ENCODE peak calls at places on chromosomes 1 and 21, in nine cellular contexts. K is body of pancreas, M is tibial nerve, B is tibial artery, Z is IMR-90, N is left ventricle myocardium inferior, V is coronary artery, G is pancreas, E is A549. T is an unnamed sample.

GRCh38 chr1:241518447-241519307 is 878 bp downstream of the FH start:
- DNase-seq in M (no peak), B (no peak), V (peak), N (no peak), K (peak), E (no peak), G (no peak), Z (peak), T (peak)

GRCh38 chr1:16430598-16430997 is 6.6 kb downstream of the SPATA21 start:
- DNase-seq in V (no peak), K (no peak), N (no peak), G (no peak), Z (no peak), B (no peak), E (peak), M (no peak), T (peak)

GRCh38 chr1:182761396-182762395 is 27.9 kb upstream of the NPL start:
- DNase-seq in G (no peak), M (no peak), Z (peak), K (no peak), V (no peak), E (no peak), B (no peak), N (no peak), T (no peak)

GRCh38 chr1:1374068-1374860 is 743 bp downstream of the AURKAIP1 start:
- DNase-seq in V (no peak), M (no peak), Z (no peak), B (no peak), E (no peak), G (peak), K (no peak), N (no peak), T (no peak)

GRCh38 chr1:109565241-109565640 is 16.8 kb downstream of the GNAI3 start:
- DNase-seq in Z (no peak), N (no peak), B (no peak), V (no peak), G (no peak), K (no peak), E (no peak), M (no peak), T (no peak)

GRCh38 chr1:8752921-8753713 is 64.3 kb downstream of the RERE start:
- DNase-seq in Z (no peak), B (no peak), M (no peak), N (no peak), V (no peak), G (no peak), K (no peak), E (no peak), T (no peak)

GRCh38 chr1:60765204-60765603 is 317.2 kb upstream of the NFIA start:
- DNase-seq in V (no peak), K (peak), B (no peak), M (no peak), G (no peak), E (no peak), N (no peak), Z (no peak), T (peak)

GRCh38 chr1:19979494-19979977 is at the start of gene PLA2G2A:
- DNase-seq in N (no peak), V (no peak), E (no peak), K (no peak), B (peak), Z (no peak), M (peak), G (no peak), T (no peak)

GRCh38 chr21:30337644-30338170 is at the start of gene KRTAP27-1:
- DNase-seq in V (no peak), K (no peak), Z (no peak), E (no peak), B (no peak), M (no peak), N (no peak), G (no peak), T (no peak)

GRCh38 chr1:7299994-7300393 is 471.1 kb upstream of the VAMP3 start:
- DNase-seq in N (no peak), B (no peak), V (no peak), G (no peak), K (no peak), Z (peak), E (peak), M (no peak), T (peak)

GRCh38 chr1:106344494-106344893 is 712.0 kb upstream of the PRMT6 start:
- DNase-seq in E (no peak), Z (no peak), V (no peak), N (no peak), M (no peak), K (no peak), B (no peak), G (no peak), T (no peak)

GRCh38 chr1:20124451-20125057 is 5.2 kb upstream of the PLA2G2D start:
- DNase-seq in Z (peak), E (peak), M (peak), G (no peak), B (no peak), N (no peak), V (peak), K (peak), T (peak)

GRCh38 chr1:74771913-74772515 is 39.1 kb downstream of the TYW3 start:
- DNase-seq in B (no peak), N (no peak), K (no peak), V (no peak), G (no peak), M (peak), Z (peak), E (peak), T (peak)

GRCh38 chr1:17561252-17561558 is 21.7 kb downstream of the ARHGEF10L start:
- DNase-seq in B (peak), Z (no peak), E (no peak), G (no peak), M (no peak), N (no peak), K (peak), V (peak), T (no peak)

GRCh38 chr1:183180213-183180612 is 5.9 kb upstream of the LAMC2 start:
- DNase-seq in V (peak), N (no peak), K (peak), Z (peak), M (peak), E (peak), G (no peak), B (peak), T (peak)

GRCh38 chr1:206544562-206545257 is 37.4 kb downstream of the RASSF5 start:
- DNase-seq in N (peak), B (peak), E (peak), M (peak), Z (peak), V (no peak), K (peak), G (peak), T (peak)

GRCh38 chr1:46488343-46489168 is 1.1 kb upstream of the DMBX1 start:
- DNase-seq in B (no peak), K (no peak), V (no peak), N (no peak), E (no peak), M (no peak), Z (peak), G (no peak), T (peak)

GRCh38 chr1:180854456-180854855 is 58.2 kb upstream of the KIAA1614 start:
- DNase-seq in V (no peak), N (no peak), G (no peak), B (no peak), Z (no peak), E (no peak), K (no peak), M (no peak), T (peak)

GRCh38 chr1:203103201-203103600 is 17.4 kb upstream of the MYOG start:
- DNase-seq in G (no peak), B (no peak), V (no peak), Z (no peak), M (no peak), K (no peak), N (no peak), E (no peak), T (no peak)

GRCh38 chr1:212674872-212675271 is 24.8 kb downstream of the BATF3 start:
- DNase-seq in G (no peak), N (no peak), E (no peak), K (no peak), V (no peak), B (no peak), M (no peak), Z (no peak), T (no peak)

GRCh38 chr1:209355415-209355814 is 228.1 kb upstream of the CAMK1G start:
- DNase-seq in K (no peak), V (no peak), G (no peak), Z (no peak), N (no peak), B (no peak), M (no peak), E (no peak), T (no peak)

GRCh38 chr1:230215049-230215448 is 148.0 kb downstream of the GALNT2 start:
- DNase-seq in G (no peak), N (peak), Z (peak), V (no peak), E (no peak), K (peak), M (peak), B (peak), T (peak)

GRCh38 chr1:83632906-83633305 is 366.0 kb downstream of the TTLL7 start:
- DNase-seq in G (no peak), E (no peak), Z (no peak), B (no peak), N (no peak), M (no peak), V (no peak), K (no peak), T (no peak)

GRCh38 chr21:15731243-15731613 is 1.4 kb downstream of the USP25 start:
- DNase-seq in Z (no peak), B (no peak), M (no peak), K (no peak), V (no peak), G (no peak), N (no peak), E (peak), T (no peak)

GRCh38 chr1:143611159-143611558 is 360.6 kb downstream of the FAM72C start:
- DNase-seq in V (no peak), N (no peak), G (no peak), M (no peak), Z (peak), E (no peak), B (no peak), K (no peak), T (peak)

GRCh38 chr1:202439308-202439707 is 90.8 kb downstream of the PPP1R12B start:
- DNase-seq in E (no peak), G (no peak), M (no peak), Z (no peak), K (no peak), V (no peak), N (no peak), B (no peak), T (no peak)

GRCh38 chr21:24941316-24942185 is 665.7 kb downstream of the MRPL39 start:
- DNase-seq in K (peak), M (no peak), E (no peak), N (no peak), G (no peak), V (no peak), Z (no peak), B (no peak), T (no peak)

GRCh38 chr1:150322310-150322709 is 977 bp downstream of the PRPF3 start:
- DNase-seq in M (no peak), B (no peak), N (no peak), E (peak), G (no peak), V (no peak), K (no peak), Z (peak), T (peak)

GRCh38 chr1:47713333-47713953 is 275.6 kb downstream of the FOXD2 start:
- DNase-seq in V (peak), Z (no peak), G (no peak), N (no peak), M (no peak), E (no peak), B (no peak), K (no peak), T (no peak)

GRCh38 chr1:98427664-98428063 is 233.9 kb upstream of the SNX7 start:
- DNase-seq in K (no peak), G (no peak), B (no peak), N (no peak), E (no peak), V (no peak), M (no peak), Z (no peak), T (no peak)

GRCh38 chr1:17649371-17650106 is 105.6 kb upstream of the ACTL8 start:
- DNase-seq in Z (no peak), N (no peak), M (no peak), B (no peak), G (no peak), E (no peak), V (no peak), K (no peak), T (no peak)

GRCh38 chr1:20732588-20733360 is at the start of gene SH2D5:
- DNase-seq in V (peak), B (peak), K (peak), Z (peak), M (peak), G (peak), N (peak), E (peak), T (peak)

GRCh38 chr1:178864326-178864725 is 6.6 kb downstream of the ANGPTL1 start:
- DNase-seq in N (no peak), V (no peak), B (no peak), E (no peak), K (no peak), Z (peak), G (no peak), M (no peak), T (no peak)

GRCh38 chr1:13754510-13755103 is 54.6 kb downstream of the PRDM2 start:
- DNase-seq in G (no peak), K (no peak), Z (peak), M (no peak), E (no peak), B (no peak), N (no peak), V (no peak), T (no peak)

GRCh38 chr1:25502957-25503356 is 40.4 kb upstream of the LDLRAP1 start:
- DNase-seq in K (no peak), N (no peak), E (no peak), B (no peak), M (no peak), G (no peak), V (no peak), Z (peak), T (peak)

GRCh38 chr1:236734141-236734765 is 48.0 kb downstream of the ACTN2 start:
- DNase-seq in M (no peak), B (no peak), K (no peak), Z (no peak), E (no peak), N (no peak), G (no peak), V (no peak), T (peak)

GRCh38 chr1:27405074-27405473 is 12.7 kb downstream of the GPR3 start:
- DNase-seq in B (peak), N (peak), E (no peak), K (no peak), V (no peak), G (no peak), Z (peak), M (no peak), T (peak)

GRCh38 chr1:226679853-226680516 is 59.1 kb downstream of the ITPKB start:
- DNase-seq in V (peak), E (no peak), Z (peak), B (peak), G (peak), M (peak), N (peak), K (peak), T (peak)
- H3K4me3 ChIP-seq in V (peak), E (no peak), Z (peak), B (peak), G (peak), M (peak), N (peak), K (no peak), T (peak)

GRCh38 chr1:52264530-52265115 is 101.4 kb downstream of the CC2D1B start:
- DNase-seq in N (no peak), Z (no peak), E (no peak), M (no peak), B (no peak), V (no peak), G (no peak), K (no peak), T (peak)
- TF ChIP-seq CTCF in N (peak), Z (no peak), E (no peak), M (no peak), B (no peak), V (no peak), G (no peak), K (peak), T (peak)

GRCh38 chr1:164796916-164797315 is 237.9 kb downstream of the PBX1 start:
- DNase-seq in B (no peak), V (no peak), N (no peak), Z (no peak), M (no peak), G (no peak), K (no peak), E (no peak), T (no peak)
- H3K4me3 ChIP-seq in B (no peak), V (no peak), N (no peak), Z (no peak), M (no peak), G (no peak), K (no peak), E (no peak), T (no peak)

DNA sequence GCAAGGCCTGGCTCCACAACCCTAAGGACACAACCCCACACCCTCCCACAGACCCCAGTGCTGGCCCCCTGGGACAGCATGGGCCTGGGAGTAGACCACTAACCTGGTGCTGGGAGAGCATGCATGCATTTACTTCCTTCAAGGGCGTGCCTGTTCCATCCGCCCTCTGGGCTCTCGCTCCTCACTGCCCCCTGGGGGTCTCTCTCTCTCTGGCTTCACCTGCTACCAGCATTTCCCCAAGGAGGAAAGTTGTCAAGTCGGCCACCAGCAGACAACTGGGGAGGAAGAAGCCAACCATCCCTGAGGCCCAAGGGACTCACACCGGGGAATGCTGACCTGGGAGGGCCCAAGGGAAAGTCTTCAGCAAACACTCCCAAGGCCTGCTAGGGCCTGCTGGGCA is 6.5 kb downstream of the LRP8 start:
- DNase-seq in M (no peak), V (no peak), N (no peak), K (no peak), G (no peak), Z (no peak), E (peak), B (no peak), T (no peak)
- TF ChIP-seq CTCF in M (no peak), V (no peak), N (no peak), K (no peak), G (no peak), Z (no peak), E (no peak), B (no peak), T (peak)

DNA sequence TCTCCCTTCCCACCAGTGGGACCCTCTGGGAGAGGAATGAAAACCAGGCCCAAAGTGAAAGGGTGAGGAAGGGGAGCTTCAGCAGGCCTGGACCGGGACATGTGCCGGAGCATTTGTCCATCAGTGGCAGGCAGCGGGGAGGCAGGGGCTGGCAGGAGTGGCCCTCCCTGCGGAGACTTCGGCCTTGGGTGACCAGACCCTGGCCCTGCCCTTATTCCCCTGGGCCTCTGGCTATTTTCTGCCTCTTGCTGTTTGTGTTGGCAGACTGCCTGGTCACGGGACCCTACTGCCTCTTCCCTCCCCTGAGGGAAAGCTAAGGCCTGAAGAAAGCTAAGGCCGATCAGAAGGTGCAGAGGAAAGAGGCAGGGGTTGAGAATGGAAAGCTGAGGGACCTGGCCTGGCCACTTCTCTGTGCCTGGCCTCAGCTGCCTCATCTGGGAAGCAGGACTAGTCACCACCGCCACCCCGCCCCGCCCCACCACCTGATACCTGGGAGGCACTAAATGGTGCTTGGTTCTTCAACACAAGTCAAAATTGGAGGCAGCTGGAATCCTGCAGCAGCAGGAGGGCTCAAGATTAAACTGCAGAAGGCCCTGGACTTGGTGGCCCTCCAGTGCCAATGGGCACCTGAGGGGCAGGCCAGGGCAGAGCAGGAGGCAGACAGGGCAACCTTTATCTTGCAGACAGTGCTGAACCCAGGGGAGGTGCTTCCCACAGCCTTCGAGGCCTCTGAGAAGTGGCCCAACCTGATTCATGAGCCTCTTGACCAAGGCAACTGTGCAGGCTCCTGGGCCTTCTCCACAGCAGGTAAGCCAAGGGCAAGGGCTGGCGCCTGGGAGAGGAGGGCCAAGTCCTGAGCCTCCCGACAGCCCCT is 7.9 kb downstream of the TINAGL1 start:
- DNase-seq in N (peak), E (no peak), V (peak), Z (peak), B (peak), M (no peak), G (peak), K (peak), T (peak)
- H3K4me3 ChIP-seq in N (peak), E (no peak), V (peak), Z (no peak), B (peak), M (no peak), G (no peak), K (no peak), T (no peak)